ENCODE peak calls at places on chromosomes 13 and 19, in nine cellular contexts. N is spleen, J is GM23338, X is HCT116, P is transverse colon, B is sigmoid colon, R is Panc1, W is breast epithelium, K is H1. M is an unnamed sample.

GRCh38 chr13:89902223-89902622 is 1445.3 kb upstream of the MIR17HG start:
- DNase-seq in N (no peak), K (no peak), B (no peak), W (no peak), R (no peak), P (no peak), X (no peak), J (no peak), M (no peak)

GRCh38 chr13:48502601-48503319 is 30.1 kb downstream of the RCBTB2 start:
- DNase-seq in W (no peak), R (no peak), J (no peak), P (no peak), K (no peak), N (no peak), X (no peak), B (no peak), M (no peak)

GRCh38 chr13:113536461-113537110 is 46.1 kb upstream of the DCUN1D2 start:
- DNase-seq in W (peak), J (no peak), N (peak), K (no peak), B (peak), R (no peak), X (no peak), P (no peak), M (no peak)

GRCh38 chr19:575527-576506 is 3.4 kb downstream of the BSG start:
- DNase-seq in J (peak), R (no peak), X (no peak), B (peak), P (no peak), W (no peak), N (no peak), K (no peak), M (no peak)

GRCh38 chr19:2469102-2469914 is 6.6 kb upstream of the GADD45B start:
- DNase-seq in J (peak), X (peak), P (no peak), B (no peak), N (no peak), W (no peak), R (no peak), K (no peak), M (no peak)

GRCh38 chr13:105672911-105673310 is 862.6 kb downstream of the EFNB2 start:
- DNase-seq in B (no peak), J (no peak), N (no peak), R (no peak), X (no peak), K (no peak), P (no peak), W (no peak), M (no peak)

GRCh38 chr13:39036212-39036611 is 1.7 kb downstream of the PROSER1 start:
- DNase-seq in B (no peak), R (no peak), P (peak), J (peak), K (no peak), X (no peak), N (no peak), W (no peak), M (no peak)

GRCh38 chr13:30718661-30719520 is 16.5 kb upstream of the ALOX5AP start:
- DNase-seq in J (no peak), X (peak), P (no peak), W (no peak), N (no peak), B (no peak), K (no peak), R (peak), M (no peak)

GRCh38 chr13:69524459-69525155 is 583.0 kb upstream of the ATXN8OS start:
- DNase-seq in W (no peak), J (peak), X (no peak), N (no peak), P (no peak), K (no peak), B (no peak), R (no peak), M (no peak)

GRCh38 chr13:29937379-29937778 is 87.0 kb upstream of the UBL3 start:
- DNase-seq in K (no peak), N (no peak), W (no peak), B (no peak), X (no peak), J (no peak), P (no peak), R (no peak), M (no peak)

GRCh38 chr13:28117689-28118377 is 17.5 kb upstream of the FLT3 start:
- DNase-seq in K (no peak), P (peak), N (no peak), J (peak), B (no peak), X (no peak), W (no peak), R (no peak), M (no peak)

GRCh38 chr13:112968910-112969691 is at the start of gene MCF2L:
- DNase-seq in P (peak), J (peak), R (no peak), K (peak), N (peak), X (no peak), B (peak), W (peak), M (no peak)

GRCh38 chr19:53906211-53907192 is 2.6 kb upstream of the CACNG7 start:
- DNase-seq in X (no peak), R (no peak), J (peak), B (no peak), N (peak), P (peak), K (peak), W (no peak), M (peak)

GRCh38 chr13:36244990-36245389 is 30.6 kb upstream of the SOHLH2 start:
- DNase-seq in N (no peak), W (no peak), K (no peak), R (no peak), J (no peak), B (no peak), X (no peak), P (no peak), M (no peak)

DNA sequence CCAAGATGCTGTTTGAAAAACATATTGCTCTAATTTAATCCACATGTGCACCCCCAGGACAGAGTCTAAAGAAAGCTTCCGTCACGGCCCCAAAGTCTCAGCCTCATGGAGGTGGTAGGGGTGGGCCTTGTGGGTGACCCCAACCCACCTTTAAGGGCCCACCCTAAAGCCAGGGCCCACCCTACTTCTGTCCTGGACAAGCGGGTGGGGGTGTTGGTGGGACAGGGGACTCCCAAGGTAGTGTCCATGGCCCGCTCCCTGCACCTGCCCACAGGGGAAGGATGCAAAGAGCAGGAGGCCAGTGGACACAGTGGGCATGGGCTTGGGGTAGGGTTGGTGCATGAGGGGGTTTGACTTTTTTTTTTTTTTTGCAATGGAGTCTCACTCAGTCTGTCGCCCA is 66.8 kb downstream of the KCTD15 start:
- DNase-seq in J (no peak), R (no peak), P (no peak), X (no peak), B (no peak), N (peak), W (no peak), K (no peak), M (no peak)
- TF ChIP-seq POLR2AphosphoS5 in J (no peak), R (no peak), P (no peak), X (no peak), B (no peak), N (no peak), W (no peak), K (no peak), M (no peak)

GRCh38 chr13:96373597-96373996 is 283.7 kb downstream of the HS6ST3 start:
- DNase-seq in J (no peak), P (no peak), B (no peak), K (no peak), X (no peak), R (no peak), W (no peak), N (no peak), M (no peak)
- TF ChIP-seq POLR2AphosphoS5 in J (no peak), P (no peak), B (no peak), K (no peak), X (no peak), R (no peak), W (no peak), N (no peak), M (no peak)

GRCh38 chr13:80036845-80037504 is 304.0 kb downstream of the SPRY2 start:
- DNase-seq in K (no peak), X (no peak), N (no peak), P (no peak), J (no peak), B (no peak), W (no peak), R (no peak), M (no peak)
- TF ChIP-seq POLR2AphosphoS5 in K (no peak), X (no peak), N (no peak), P (no peak), J (no peak), B (no peak), W (no peak), R (no peak), M (no peak)

GRCh38 chr19:9584073-9584833 is at the start of gene ZNF121:
- DNase-seq in R (peak), P (peak), K (peak), J (peak), W (peak), N (peak), X (peak), B (peak), M (peak)

GRCh38 chr19:9586764-9587163 is 2.5 kb upstream of the ZNF121 start:
- DNase-seq in P (peak), W (peak), R (peak), K (peak), B (peak), X (peak), N (peak), J (peak), M (no peak)
- TF ChIP-seq POLR2AphosphoS5 in P (no peak), W (no peak), R (no peak), K (no peak), B (no peak), X (no peak), N (no peak), J (no peak), M (no peak)

GRCh38 chr19:36013280-36014028 is 559 bp downstream of the ALKBH6 start:
- DNase-seq in P (no peak), N (no peak), B (no peak), J (no peak), X (no peak), R (no peak), W (no peak), K (no peak), M (no peak)
- TF ChIP-seq POLR2AphosphoS5 in P (no peak), N (no peak), B (no peak), J (no peak), X (no peak), R (no peak), W (no peak), K (no peak), M (no peak)

DNA sequence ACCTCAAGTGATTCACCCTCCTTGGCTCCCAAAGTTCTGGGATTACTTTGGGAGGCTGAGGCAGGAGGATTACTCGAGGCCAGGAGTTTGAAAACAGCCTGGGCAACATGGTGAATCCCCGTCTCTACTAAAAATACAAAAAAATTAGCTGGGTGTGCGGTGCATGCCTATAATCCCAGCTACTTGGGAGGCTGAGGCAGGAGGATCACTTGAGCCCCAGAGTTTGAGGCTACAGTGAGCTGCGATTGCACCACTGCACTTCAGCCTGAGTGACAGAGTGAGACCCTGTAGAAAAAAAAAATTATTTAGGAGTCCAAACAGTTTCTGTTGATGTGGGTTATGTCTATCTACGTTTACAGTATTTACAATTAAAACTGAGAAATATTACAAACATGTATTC is 6.7 kb downstream of the FOXA3 start:
- DNase-seq in B (no peak), K (no peak), P (no peak), W (no peak), N (no peak), J (no peak), X (no peak), R (no peak), M (no peak)
- TF ChIP-seq POLR2AphosphoS5 in B (no peak), K (no peak), P (no peak), W (no peak), N (no peak), J (no peak), X (no peak), R (no peak), M (no peak)

DNA sequence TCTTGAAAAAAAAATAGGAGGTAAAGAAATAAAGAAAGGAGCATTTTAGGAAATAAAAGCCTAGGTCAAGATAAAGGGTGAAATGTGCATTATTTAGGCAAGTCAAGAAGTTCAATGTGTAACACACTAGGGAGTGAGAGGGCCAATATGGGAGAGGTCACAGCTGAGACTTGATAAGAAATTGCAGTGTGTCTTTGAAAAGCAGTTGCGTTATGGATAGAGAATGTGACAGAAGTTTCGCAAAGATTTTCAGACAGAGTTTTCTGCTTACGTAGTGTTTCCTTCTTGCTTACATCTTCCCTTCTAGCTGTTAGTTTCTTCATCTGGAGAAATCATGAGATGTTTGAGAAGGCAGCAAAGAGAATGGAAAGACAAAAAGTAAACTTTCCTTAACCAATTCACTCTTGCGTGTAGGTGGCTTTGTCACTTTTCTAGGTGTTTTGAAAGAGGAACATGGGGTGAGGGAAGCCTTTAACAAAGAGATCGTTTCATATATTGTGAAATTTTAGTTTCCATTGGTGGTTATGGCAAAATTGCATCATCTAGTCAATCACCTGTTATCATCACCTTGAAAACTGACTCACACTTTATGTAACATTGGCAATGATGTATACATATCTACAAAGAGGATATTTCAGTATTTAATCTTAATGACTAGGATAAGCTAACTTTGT is 975.5 kb downstream of the OLFM4 start:
- DNase-seq in N (no peak), W (no peak), K (no peak), X (no peak), B (no peak), J (no peak), P (no peak), R (no peak), M (no peak)
- TF ChIP-seq POLR2AphosphoS5 in N (no peak), W (no peak), K (no peak), X (no peak), B (no peak), J (no peak), P (no peak), R (no peak), M (no peak)

DNA sequence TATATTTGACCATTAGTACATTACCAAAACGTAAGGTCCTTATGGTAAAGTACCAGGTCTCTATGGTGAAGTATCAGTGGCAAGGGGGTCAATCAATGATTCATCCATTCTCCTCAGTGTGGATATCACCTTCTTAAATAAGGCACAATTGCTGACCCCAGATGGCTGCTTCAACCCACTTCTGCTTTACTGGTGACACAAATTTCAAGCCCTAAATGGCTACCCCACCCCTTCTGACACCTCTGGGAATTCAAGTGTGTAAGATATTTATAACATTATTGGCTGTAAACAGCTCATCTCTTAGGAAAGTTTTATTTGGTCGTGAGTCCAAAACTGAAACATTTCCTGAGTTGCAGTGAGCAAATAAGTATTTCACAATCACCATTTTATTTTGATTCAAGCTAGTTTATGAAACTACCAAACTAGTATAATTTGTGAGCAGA is 7.9 kb upstream of the WBP4 start:
- DNase-seq in W (no peak), X (no peak), P (no peak), N (no peak), B (no peak), J (no peak), R (no peak), K (no peak), M (no peak)
- TF ChIP-seq POLR2AphosphoS5 in W (no peak), X (no peak), P (peak), N (no peak), B (peak), J (no peak), R (no peak), K (no peak), M (no peak)

DNA sequence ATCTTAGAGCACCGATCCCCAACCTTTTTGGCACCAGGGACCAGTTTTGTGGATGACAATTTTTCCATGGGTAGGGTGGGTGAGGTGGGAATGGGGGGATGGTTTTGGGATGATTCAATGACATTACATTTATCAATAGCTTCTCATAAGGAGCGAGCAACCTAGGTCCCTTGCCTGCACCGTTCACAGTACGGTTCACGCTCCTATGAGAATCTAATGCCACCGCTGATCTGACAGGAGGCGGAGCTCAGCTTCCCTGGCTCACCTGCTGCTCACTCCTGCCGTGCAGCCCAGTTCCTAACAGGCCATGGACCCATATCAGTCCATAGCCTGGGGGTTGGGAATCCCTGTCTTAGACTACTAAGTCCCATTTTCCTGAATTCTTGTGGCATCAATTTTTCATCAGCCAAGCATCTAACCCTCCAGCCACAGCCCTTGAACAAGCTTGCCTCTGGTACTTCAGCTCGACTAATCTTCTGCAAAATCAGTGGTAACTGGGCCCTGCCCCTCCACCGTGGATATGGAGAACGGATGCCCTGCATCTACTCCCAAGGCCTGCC is 37.0 kb upstream of the MAP3K10 start:
- DNase-seq in J (no peak), N (no peak), R (no peak), X (no peak), K (no peak), B (no peak), W (no peak), P (no peak), M (no peak)
- TF ChIP-seq POLR2AphosphoS5 in J (no peak), N (no peak), R (no peak), X (no peak), K (no peak), B (no peak), W (no peak), P (no peak), M (no peak)

M was measured in GM12892.